ENCODE peak calls at places on chromosomes 1 and 21, in seven cellular contexts. K is stimulated activated CD4-positive, alpha-beta T cell treated with anti-CD3 and anti-CD28 coated beads, Interleukin-15, amount 100 ng/mL, for 1 hour; X is activated CD4-positive, alpha-beta T cell treated with anti-CD3 and anti-CD28 coated beads, Interleukin-2, amount 10 ng/mL, durations not matched to agents 7 days and 5 days; F is fibroblast of lung; P is progenitor cell of endocrine pancreas; O is H9; B is smooth muscle cell of the brain vasculature. S is an unnamed sample.
A peak's percentile ranks its signal among the peaks of the same experiment; 100 is the strongest.

GRCh38 chr1:205512059-205513045 is 7.9 kb downstream of the CDK18 start:
- DNase-seq in K (no peak), X (no peak), F (peak; percentile 60), P (no peak), O (no peak), B (no peak), S (no peak)

GRCh38 chr1:92411511-92411910 is 75.2 kb downstream of the GFI1 start:
- DNase-seq in K (no peak), X (peak; percentile 7), F (peak; percentile 65), P (no peak), O (no peak), B (no peak), S (peak; percentile 10)

GRCh38 chr1:204929487-204930185 is 59.0 kb downstream of the NFASC start:
- DNase-seq in K (no peak), X (no peak), F (no peak), P (no peak), O (no peak), B (no peak), S (no peak)

GRCh38 chr1:207084701-207085180 is 3.9 kb upstream of the C4BPB start:
- DNase-seq in K (no peak), X (peak; percentile 78), F (peak; percentile 77), P (peak; percentile 45), O (peak; percentile 75), B (no peak), S (peak; percentile 61)

GRCh38 chr21:45372732-45373355 is 32.1 kb upstream of the COL18A1 start:
- DNase-seq in K (no peak), X (no peak), F (peak; percentile 75), P (no peak), O (no peak), B (no peak), S (no peak)

GRCh38 chr1:235950318-235950717 is 83.6 kb upstream of the LYST start:
- DNase-seq in K (no peak), X (no peak), F (no peak), P (no peak), O (no peak), B (no peak), S (no peak)

GRCh38 chr1:10257851-10258250 is 47.5 kb downstream of the KIF1B start:
- DNase-seq in K (no peak), X (no peak), F (no peak), P (no peak), O (no peak), B (no peak), S (no peak)

GRCh38 chr1:204997616-204998015 is 45.4 kb upstream of the CNTN2 start:
- DNase-seq in K (no peak), X (no peak), F (no peak), P (no peak), O (no peak), B (no peak), S (no peak)

GRCh38 chr1:243598433-243598832 is 251.6 kb downstream of the AKT3 start:
- DNase-seq in K (no peak), X (peak; percentile 41), F (peak; percentile 94), P (no peak), O (no peak), B (no peak), S (no peak)

GRCh38 chr1:44860891-44861290 is 17.8 kb upstream of the PTCH2 start:
- DNase-seq in K (no peak), X (no peak), F (no peak), P (no peak), O (no peak), B (no peak), S (no peak)

GRCh38 chr1:109490934-109491302 is 3.0 kb upstream of the CYB561D1 start:
- DNase-seq in K (no peak), X (no peak), F (no peak), P (no peak), O (no peak), B (no peak), S (no peak)

GRCh38 chr1:21289700-21290545 is at the start of gene ECE1:
- DNase-seq in K (peak; percentile 20), X (peak; percentile 57), F (peak; percentile 52), P (peak; percentile 47), O (peak; percentile 82), B (no peak), S (no peak)

GRCh38 chr21:45037986-45038385 is 36.4 kb upstream of the ADARB1 start:
- DNase-seq in K (no peak), X (no peak), F (no peak), P (no peak), O (no peak), B (no peak), S (no peak)

GRCh38 chr1:46302091-46303037 is 1.1 kb downstream of the LRRC41 start:
- DNase-seq in K (peak; percentile 24), X (peak; percentile 42), F (peak; percentile 66), P (peak; percentile 55), O (peak; percentile 54), B (no peak), S (no peak)

GRCh38 chr1:208098758-208099157 is 145.4 kb downstream of the PLXNA2 start:
- DNase-seq in K (no peak), X (no peak), F (no peak), P (no peak), O (no peak), B (no peak), S (no peak)

GRCh38 chr1:98975113-98975512 is 29.5 kb downstream of the PLPPR5 start:
- DNase-seq in K (no peak), X (no peak), F (peak; percentile 5), P (no peak), O (no peak), B (no peak), S (no peak)